ENCODE peak calls at places on chromosomes 13 and 19, in seven cellular contexts. Z, F, N, B, H, E and R are unnamed samples.

GRCh38 chr13:57982782-57983181 is 351.2 kb downstream of the PCDH17 start:
- DNase-seq in Z (no peak), F (no peak), N (no peak), B (no peak), H (no peak), E (no peak), R (no peak)

GRCh38 chr13:112218416-112218815 is 151.5 kb downstream of the SOX1 start:
- DNase-seq in Z (no peak), F (no peak), N (no peak), B (no peak), H (no peak), E (no peak), R (no peak)

GRCh38 chr13:51697855-51698254 is 106.1 kb downstream of the DHRS12 start:
- DNase-seq in Z (no peak), F (no peak), N (no peak), B (no peak), H (no peak), E (no peak), R (no peak)

GRCh38 chr13:84925443-84925842 is 873.8 kb downstream of the SLITRK6 start:
- DNase-seq in Z (no peak), F (no peak), N (no peak), B (no peak), H (no peak), E (no peak), R (peak; percentile 5)

GRCh38 chr13:113667771-113668490 is 912 bp downstream of the GRK1 start:
- DNase-seq in Z (no peak), F (no peak), N (no peak), B (no peak), H (peak; percentile 1), E (no peak), R (no peak)

GRCh38 chr13:68745517-68745916 is 1362.1 kb upstream of the ATXN8OS start:
- DNase-seq in Z (no peak), F (no peak), N (no peak), B (no peak), H (no peak), E (no peak), R (no peak)

GRCh38 chr19:14021474-14021873 is 6.5 kb upstream of the RLN3 start:
- DNase-seq in Z (no peak), F (no peak), N (no peak), B (no peak), H (no peak), E (no peak), R (no peak)

GRCh38 chr19:18006895-18007604 is 920 bp upstream of the ARRDC2 start:
- DNase-seq in Z (peak; percentile 82), F (peak; percentile 58), N (peak; percentile 41), B (peak; percentile 54), H (peak; percentile 84), E (peak; percentile 53), R (no peak)

GRCh38 chr13:21060063-21060826 is 1.1 kb downstream of the LATS2 start:
- DNase-seq in Z (no peak), F (no peak), N (no peak), B (no peak), H (no peak), E (no peak), R (no peak)

GRCh38 chr13:113559901-113560644 is 24.5 kb upstream of the TFDP1 start:
- DNase-seq in Z (no peak), F (no peak), N (no peak), B (no peak), H (peak; percentile 1), E (no peak), R (no peak)

GRCh38 chr13:26011996-26012688 is 39.7 kb downstream of the SHISA2 start:
- DNase-seq in Z (no peak), F (peak; percentile 5), N (no peak), B (peak; percentile 21), H (peak; percentile 70), E (no peak), R (no peak)

GRCh38 chr19:47028372-47028672 is 8.7 kb downstream of the NPAS1 start:
- DNase-seq in Z (no peak), F (no peak), N (no peak), B (no peak), H (no peak), E (peak; percentile 23), R (no peak)

GRCh38 chr19:44141191-44142013 is at the start of gene ZNF234:
- DNase-seq in Z (peak; percentile 25), F (peak; percentile 42), N (peak; percentile 60), B (peak; percentile 32), H (peak; percentile 72), E (peak; percentile 44), R (peak; percentile 38)

GRCh38 chr13:63107163-63107935 is 1691.7 kb upstream of the PCDH20 start:
- DNase-seq in Z (no peak), F (no peak), N (no peak), B (no peak), H (no peak), E (no peak), R (no peak)

GRCh38 chr19:4327252-4327876 is 11.3 kb downstream of the STAP2 start:
- DNase-seq in Z (peak; percentile 78), F (peak; percentile 48), N (no peak), B (peak; percentile 40), H (peak; percentile 89), E (no peak), R (no peak)

GRCh38 chr19:33280351-33280921 is 21.9 kb downstream of the CEBPA start:
- DNase-seq in Z (no peak), F (no peak), N (no peak), B (no peak), H (peak; percentile 76), E (no peak), R (no peak)

GRCh38 chr13:106917673-106918652 is 350.0 kb upstream of the ARGLU1 start:
- DNase-seq in Z (peak; percentile 70), F (no peak), N (peak; percentile 43), B (peak; percentile 11), H (peak; percentile 73), E (peak; percentile 63), R (peak; percentile 17)

GRCh38 chr19:13692096-13692495 is 72.2 kb upstream of the MRI1 start:
- DNase-seq in Z (no peak), F (no peak), N (peak; percentile 30), B (no peak), H (no peak), E (no peak), R (no peak)

GRCh38 chr13:71712988-71713653 is 153.9 kb downstream of the DACH1 start:
- DNase-seq in Z (no peak), F (no peak), N (no peak), B (no peak), H (no peak), E (no peak), R (peak; percentile 9)

GRCh38 chr19:38849746-38850230 is at the start of gene HNRNPL:
- DNase-seq in Z (no peak), F (no peak), N (no peak), B (peak; percentile 98), H (peak; percentile 100), E (no peak), R (no peak)

GRCh38 chr13:50132937-50133276 is 117.7 kb downstream of the KCNRG start:
- DNase-seq in Z (no peak), F (no peak), N (no peak), B (no peak), H (no peak), E (no peak), R (no peak)